ENCODE peak calls at places on chromosomes 4 and X, in four cellular contexts. One of them, this sample, is unnamed. For H3K79me2, the result is how much of the 10 kb centered on the place peaks cover.

GRCh38 chrX:102345916-102346315 is 93.9 kb downstream of the NXF2B start:
- DNase-seq in H1: peak
- DNase-seq in trophoblast cell: peak
- DNase-seq in H9: peak
- DNase-seq in this sample: peak

GRCh38 chr4:125390126-125390525 is 75.4 kb downstream of the FAT4 start:
- DNase-seq in H1: no peak
- DNase-seq in trophoblast cell: no peak
- DNase-seq in H9: no peak
- DNase-seq in this sample: no peak

GRCh38 chrX:114997779-114998178 is 19.6 kb downstream of the IL13RA2 start:
- DNase-seq in trophoblast cell: no peak
- DNase-seq in H9: no peak
- DNase-seq in H1: no peak
- DNase-seq in this sample: no peak

GRCh38 chr4:76896731-76897521 is 1.0 kb downstream of the SOWAHB start:
- DNase-seq in trophoblast cell: peak
- DNase-seq in H1: no peak
- DNase-seq in H9: peak
- DNase-seq in this sample: peak

GRCh38 chrX:134734343-134735001 is 76.2 kb upstream of the PLAC1 start:
- DNase-seq in H1: no peak
- DNase-seq in H9: no peak
- DNase-seq in trophoblast cell: no peak
- DNase-seq in this sample: no peak

GRCh38 chr4:101192244-101192643 is 155.1 kb downstream of the PPP3CA start:
- DNase-seq in trophoblast cell: no peak
- DNase-seq in H1: no peak
- DNase-seq in H9: no peak
- DNase-seq in this sample: no peak

GRCh38 chr4:6820695-6821094 is 38.2 kb downstream of the KIAA0232 start:
- DNase-seq in H1: no peak
- DNase-seq in H9: no peak
- DNase-seq in trophoblast cell: no peak
- DNase-seq in this sample: no peak

GRCh38 chr4:3387943-3388348 is 53.8 kb upstream of the HGFAC start:
- DNase-seq in H1: peak
- DNase-seq in trophoblast cell: peak
- DNase-seq in H9: no peak
- DNase-seq in this sample: peak

GRCh38 chr4:47824844-47825243 is 13.0 kb downstream of the CORIN start:
- DNase-seq in H9: no peak
- DNase-seq in H1: no peak
- DNase-seq in trophoblast cell: no peak
- DNase-seq in this sample: peak

GRCh38 chr4:85372986-85373385 is 102.0 kb upstream of the ARHGAP24 start:
- DNase-seq in trophoblast cell: no peak
- DNase-seq in H1: no peak
- DNase-seq in H9: no peak
- DNase-seq in this sample: no peak

GRCh38 chr4:119940557-119940956 is 126.1 kb downstream of the MAD2L1 start:
- DNase-seq in trophoblast cell: no peak
- DNase-seq in H9: no peak
- DNase-seq in H1: no peak
- DNase-seq in this sample: no peak

GRCh38 chr4:99885687-99886086 is 8.5 kb downstream of the LAMTOR3 start:
- DNase-seq in H1: no peak
- DNase-seq in H9: no peak
- DNase-seq in trophoblast cell: no peak
- DNase-seq in this sample: no peak

GRCh38 chrX:41025926-41026325 is 59.3 kb upstream of the USP9X start:
- DNase-seq in H1: no peak
- DNase-seq in H9: peak
- DNase-seq in trophoblast cell: no peak
- DNase-seq in this sample: peak

GRCh38 chr4:43251760-43252317 is 359.3 kb downstream of the GRXCR1 start:
- DNase-seq in H9: no peak
- DNase-seq in H1: no peak
- DNase-seq in trophoblast cell: no peak
- DNase-seq in this sample: no peak

GRCh38 chrX:24494544-24495113 is 29.5 kb downstream of the PDK3 start:
- DNase-seq in H9: no peak
- DNase-seq in H1: no peak
- DNase-seq in trophoblast cell: no peak
- DNase-seq in this sample: no peak

GRCh38 chr4:142976482-142976881 is 130.4 kb upstream of the INPP4B start:
- DNase-seq in H1: no peak
- DNase-seq in trophoblast cell: no peak
- DNase-seq in H9: no peak
- DNase-seq in this sample: no peak

GRCh38 chrX:70988425-70988824 is 57.5 kb upstream of the SLC7A3 start:
- DNase-seq in trophoblast cell: no peak
- DNase-seq in H1: no peak
- DNase-seq in H9: no peak
- DNase-seq in this sample: no peak

GRCh38 chr4:7827566-7827965 is 112.1 kb downstream of the AFAP1 start:
- DNase-seq in H9: no peak
- DNase-seq in H1: no peak
- DNase-seq in trophoblast cell: no peak
- DNase-seq in this sample: no peak

GRCh38 chr4:48047421-48047844 is 30.9 kb downstream of the NIPAL1 start:
- DNase-seq in H9: no peak
- DNase-seq in trophoblast cell: no peak
- DNase-seq in H1: no peak
- DNase-seq in this sample: no peak

GRCh38 chr4:189974056-189974455 is 33.4 kb downstream of the FRG1 start:
- DNase-seq in trophoblast cell: no peak
- DNase-seq in H9: no peak
- DNase-seq in H1: no peak
- DNase-seq in this sample: peak

GRCh38 chr4:25993564-25994185 is 79.7 kb downstream of the SMIM20 start:
- DNase-seq in trophoblast cell: no peak
- DNase-seq in H1: peak
- DNase-seq in H9: peak
- DNase-seq in this sample: peak

GRCh38 chrX:71652405-71652804 is 14.9 kb upstream of the LOC101059915 start:
- DNase-seq in trophoblast cell: peak
- DNase-seq in H9: no peak
- DNase-seq in H1: peak
- DNase-seq in this sample: peak

GRCh38 chr4:165873298-165874071 is 448 bp downstream of the TLL1 start:
- DNase-seq in H9: peak
- DNase-seq in H1: peak
- DNase-seq in trophoblast cell: peak
- DNase-seq in this sample: peak

GRCh38 chrX:38692961-38693360 is 108.3 kb upstream of the MID1IP1 start:
- DNase-seq in H1: no peak
- DNase-seq in H9: no peak
- DNase-seq in trophoblast cell: no peak
- DNase-seq in this sample: no peak

GRCh38 chr4:10421344-10422055 is 35.7 kb downstream of the ZNF518B start:
- DNase-seq in H1: no peak
- DNase-seq in H9: no peak
- DNase-seq in trophoblast cell: no peak
- DNase-seq in this sample: no peak

GRCh38 chrX:120015145-120016067 is 62.1 kb downstream of the RHOXF2B start:
- DNase-seq in trophoblast cell: peak
- DNase-seq in H1: peak
- DNase-seq in H9: peak
- DNase-seq in this sample: peak

DNA sequence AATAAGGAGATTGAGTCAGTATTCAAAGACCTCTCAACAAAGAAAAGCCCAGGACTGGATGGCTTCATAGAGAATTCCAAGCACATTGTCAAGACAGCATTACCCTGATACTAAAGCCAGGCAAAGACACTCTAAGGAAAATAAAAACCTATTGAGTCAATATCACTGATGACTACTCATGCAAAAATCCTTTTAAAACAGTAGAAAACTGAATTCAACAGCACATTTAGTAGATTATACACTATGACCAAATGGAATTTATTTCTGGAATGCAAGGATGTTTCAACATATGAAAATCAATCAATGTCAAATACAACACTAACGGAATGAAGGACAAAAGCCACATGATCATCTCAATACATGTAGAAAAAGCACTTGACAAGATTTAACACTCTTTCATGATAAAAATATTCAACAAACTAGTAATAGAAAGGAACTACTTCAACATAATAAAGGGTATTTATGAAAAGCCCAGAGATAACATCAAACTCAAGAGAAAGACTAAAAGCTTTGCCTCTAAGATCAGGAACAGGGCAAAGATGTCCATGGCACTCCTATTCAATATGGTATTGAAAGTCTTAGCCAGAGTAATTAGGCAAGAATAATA is 633.3 kb downstream of the ANKRD50 start:
- DNase-seq in trophoblast cell: no peak
- DNase-seq in H9: no peak
- DNase-seq in H1: no peak
- DNase-seq in this sample: no peak
- H2BK5ac ChIP-seq in trophoblast cell: no peak
- H2BK5ac ChIP-seq in H9: no peak
- H2BK5ac ChIP-seq in H1: no peak
- H2BK5ac ChIP-seq in this sample: no peak

GRCh38 chrX:78123190-78123589 is 16.3 kb downstream of the TAF9B start:
- DNase-seq in trophoblast cell: no peak
- DNase-seq in H9: no peak
- DNase-seq in H1: no peak
- DNase-seq in this sample: no peak

GRCh38 chrX:78124304-78124703 is 15.1 kb downstream of the TAF9B start:
- DNase-seq in trophoblast cell: no peak
- DNase-seq in H9: no peak
- DNase-seq in H1: no peak
- DNase-seq in this sample: peak

GRCh38 chrX:78130396-78130795 is 9.1 kb downstream of the TAF9B start:
- DNase-seq in H9: no peak
- DNase-seq in H1: no peak
- DNase-seq in trophoblast cell: no peak
- DNase-seq in this sample: no peak

GRCh38 chrX:78129714-78130113 is 9.7 kb downstream of the TAF9B start:
- DNase-seq in H9: no peak
- DNase-seq in H1: no peak
- DNase-seq in trophoblast cell: no peak
- DNase-seq in this sample: no peak

DNA sequence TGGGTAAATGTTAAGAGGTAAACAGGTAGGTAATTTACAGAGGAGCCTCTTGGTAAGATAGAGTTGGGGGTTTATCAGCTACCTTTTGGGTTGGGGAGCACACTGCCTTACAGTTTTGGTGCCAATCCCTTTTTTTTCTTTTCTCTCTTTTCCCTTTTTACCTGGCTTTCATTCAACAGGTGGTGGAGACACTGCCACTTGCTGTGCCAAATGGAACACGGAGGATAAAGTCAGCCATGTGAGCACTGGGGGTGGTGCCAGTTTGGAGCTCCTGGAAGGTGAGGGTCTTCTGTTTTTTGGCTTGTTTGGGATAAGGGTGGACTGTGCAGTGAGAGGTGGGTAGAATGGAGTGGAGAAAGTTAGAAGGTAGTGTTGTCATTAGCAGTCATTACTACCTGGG is 14.3 kb downstream of the TAF9B start:
- DNase-seq in H9: no peak
- DNase-seq in H1: no peak
- DNase-seq in trophoblast cell: no peak
- DNase-seq in this sample: no peak
- H3K79me2 ChIP-seq in H9: under half
- H3K79me2 ChIP-seq in H1: under half
- H3K79me2 ChIP-seq in trophoblast cell: under half
- H3K79me2 ChIP-seq in this sample: under half

DNA sequence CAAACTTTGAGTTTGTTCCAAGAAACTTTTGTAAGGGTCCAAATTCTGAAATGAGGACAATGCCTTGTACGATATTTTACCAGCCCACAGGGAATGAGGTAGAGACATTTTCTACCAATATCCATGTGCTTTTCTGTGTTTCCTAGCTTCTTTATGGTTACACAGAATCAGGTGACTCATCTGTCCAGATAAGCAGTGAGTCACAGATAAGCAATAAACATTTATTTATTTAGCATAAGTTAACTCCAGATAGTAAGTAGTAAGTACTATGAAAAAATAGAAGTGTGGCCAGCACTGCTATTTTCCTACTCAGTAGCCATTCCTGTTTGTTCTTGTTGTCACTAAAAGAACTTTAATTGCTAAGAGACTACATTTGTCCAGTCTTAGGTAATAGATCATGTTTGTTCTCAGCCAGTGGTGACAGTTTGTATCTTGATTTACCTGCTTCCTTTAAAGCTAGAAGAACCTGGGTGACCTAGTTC is 7.4 kb downstream of the AFF1 start:
- DNase-seq in H9: no peak
- DNase-seq in H1: no peak
- DNase-seq in trophoblast cell: no peak
- DNase-seq in this sample: no peak
- H3K4me2 ChIP-seq in H9: no peak
- H3K4me2 ChIP-seq in H1: no peak
- H3K4me2 ChIP-seq in trophoblast cell: no peak
- H3K4me2 ChIP-seq in this sample: no peak

GRCh38 chrX:19342331-19342906 is 1.3 kb upstream of the PDHA1 start:
- DNase-seq in H1: no peak
- DNase-seq in H9: no peak
- DNase-seq in trophoblast cell: no peak
- DNase-seq in this sample: no peak

GRCh38 chrX:19343085-19343461 is 654 bp upstream of the PDHA1 start:
- DNase-seq in H1: no peak
- DNase-seq in trophoblast cell: no peak
- DNase-seq in H9: no peak
- DNase-seq in this sample: no peak

GRCh38 chrX:19344661-19345060 is 934 bp downstream of the PDHA1 start:
- DNase-seq in H1: no peak
- DNase-seq in H9: no peak
- DNase-seq in trophoblast cell: no peak
- DNase-seq in this sample: no peak

GRCh38 chrX:19344207-19344534 is 444 bp downstream of the PDHA1 start:
- DNase-seq in trophoblast cell: no peak
- DNase-seq in H9: no peak
- DNase-seq in H1: no peak
- DNase-seq in this sample: no peak

GRCh38 chrX:19343462-19344206 is at the start of gene PDHA1:
- DNase-seq in H9: peak
- DNase-seq in trophoblast cell: peak
- DNase-seq in H1: peak
- DNase-seq in this sample: peak
- H2BK5ac ChIP-seq in H9: no peak
- H2BK5ac ChIP-seq in trophoblast cell: peak
- H2BK5ac ChIP-seq in H1: no peak
- H2BK5ac ChIP-seq in this sample: no peak

DNA sequence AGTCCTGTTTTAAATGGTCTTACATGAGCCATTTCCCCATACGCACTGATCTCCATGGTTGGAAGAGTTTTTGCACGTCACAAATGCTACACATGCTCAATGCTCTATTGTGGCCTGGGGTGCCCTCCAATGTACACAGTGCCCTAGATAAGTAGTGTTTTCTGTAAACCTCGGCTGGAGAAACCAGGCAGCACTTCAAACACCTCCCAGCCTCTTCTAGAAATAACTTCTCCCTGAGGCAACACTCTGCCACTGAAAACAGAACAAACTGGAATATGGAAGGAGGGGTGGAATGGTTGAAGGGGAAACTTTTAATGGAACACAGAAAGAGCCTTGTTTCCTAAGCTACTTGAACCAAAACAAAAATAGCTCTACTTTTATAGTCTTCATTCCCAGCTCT is 123.9 kb upstream of the CBR4 start:
- DNase-seq in H9: no peak
- DNase-seq in trophoblast cell: no peak
- DNase-seq in H1: no peak
- DNase-seq in this sample: no peak
- H3K79me2 ChIP-seq in H9: under half
- H3K79me2 ChIP-seq in trophoblast cell: under half
- H3K79me2 ChIP-seq in H1: under half
- H3K79me2 ChIP-seq in this sample: under half

This sample was measured in mesendoderm.